ENCODE peak calls at places on chromosomes 12 and 14, in nine cellular contexts. L is GM12891; Q is amygdala; Y is AG08396; G is stimulated activated CD8-positive, alpha-beta memory T cell treated with anti-CD3 and anti-CD28 coated beads, Interleukin-4, amount 100 ng/mL, for 24 hours; M is sciatic nerve; A is MV-4-11; T is naive thymus-derived CD8-positive, alpha-beta T cell; U is germinal center. H is an unnamed sample.

GRCh38 chr12:5094986-5095385 is 51.3 kb downstream of the KCNA5 start:
- DNase-seq in Y (no peak), U (no peak), Q (no peak), A (no peak), M (no peak), G (no peak), L (no peak), T (no peak), H (no peak)

GRCh38 chr14:83816755-83817154 is 1713.2 kb upstream of the FLRT2 start:
- DNase-seq in G (no peak), L (no peak), Y (no peak), T (no peak), A (no peak), M (no peak), U (no peak), Q (no peak), H (no peak)

GRCh38 chr14:103074699-103075341 is 9.2 kb upstream of the LBHD2 start:
- DNase-seq in G (no peak), Y (no peak), T (no peak), Q (no peak), A (no peak), U (no peak), L (no peak), M (peak; percentile 83), H (peak; percentile 69)

GRCh38 chr12:91722072-91722471 is 423.6 kb downstream of the BTG1 start:
- DNase-seq in A (no peak), T (no peak), Q (no peak), G (no peak), M (no peak), U (no peak), L (no peak), Y (no peak), H (no peak)

GRCh38 chr12:16685107-16685506 is 79.1 kb upstream of the LMO3 start:
- DNase-seq in M (no peak), T (no peak), G (no peak), L (no peak), Y (no peak), U (no peak), A (no peak), Q (no peak), H (no peak)

GRCh38 chr12:106045251-106045674 is 93.5 kb downstream of the NUAK1 start:
- DNase-seq in U (no peak), Q (no peak), A (no peak), M (no peak), L (no peak), G (no peak), T (no peak), Y (no peak), H (no peak)

GRCh38 chr14:76109087-76109880 is 42.4 kb upstream of the GPATCH2L start:
- DNase-seq in L (no peak), Y (no peak), U (no peak), A (no peak), T (no peak), M (no peak), Q (no peak), G (no peak), H (no peak)

GRCh38 chr12:113488322-113488721 is 16.7 kb upstream of the LHX5 start:
- DNase-seq in A (no peak), Y (no peak), M (no peak), Q (no peak), U (no peak), T (no peak), G (no peak), L (no peak), H (no peak)

GRCh38 chr14:69879175-69880047 is at the start of gene SMOC1:
- DNase-seq in M (peak; percentile 75), G (peak; percentile 16), Y (no peak), Q (peak; percentile 69), L (peak; percentile 35), U (peak; percentile 40), A (no peak), T (no peak), H (peak; percentile 12)

GRCh38 chr14:34554540-34555250 is 15.2 kb upstream of the EAPP start:
- DNase-seq in T (peak; percentile 32), G (no peak), A (no peak), Y (peak; percentile 26), M (peak; percentile 23), U (no peak), L (no peak), Q (no peak), H (peak; percentile 30)

GRCh38 chr12:913919-914718 is 35.4 kb downstream of the RAD52 start:
- DNase-seq in U (no peak), Q (no peak), L (no peak), G (no peak), A (peak; percentile 48), M (no peak), Y (peak; percentile 54), T (no peak), H (no peak)

GRCh38 chr14:20787025-20787424 is 6.0 kb downstream of the RNASE6 start:
- DNase-seq in U (no peak), T (no peak), M (no peak), L (no peak), A (no peak), Q (no peak), G (no peak), Y (no peak), H (no peak)

GRCh38 chr14:100559455-100559854 is 27.8 kb downstream of the BEGAIN start:
- DNase-seq in U (no peak), M (no peak), Q (no peak), G (no peak), Y (no peak), A (no peak), L (no peak), T (no peak), H (no peak)

GRCh38 chr14:105485720-105486332 is 860 bp upstream of the CRIP1 start:
- DNase-seq in G (no peak), U (no peak), Q (no peak), A (no peak), L (no peak), M (no peak), Y (no peak), T (peak; percentile 57), H (peak; percentile 42)

GRCh38 chr12:70910666-70911065 is 9.9 kb downstream of the PTPRR start:
- DNase-seq in Y (no peak), L (no peak), G (no peak), A (no peak), T (no peak), Q (no peak), U (peak; percentile 6), M (no peak), H (no peak)

GRCh38 chr12:47270782-47271664 is 191.3 kb upstream of the AMIGO2 start:
- DNase-seq in G (no peak), Y (no peak), A (no peak), U (no peak), Q (no peak), L (no peak), M (no peak), T (peak; percentile 31), H (no peak)

GRCh38 chr12:48946206-48946605 is 11.1 kb downstream of the ARF3 start:
- DNase-seq in Y (no peak), L (no peak), Q (no peak), M (no peak), A (no peak), G (no peak), U (no peak), T (no peak), H (no peak)

GRCh38 chr12:119601877-119602536 is 8.4 kb downstream of the TMEM233 start:
- DNase-seq in L (no peak), U (no peak), T (no peak), M (no peak), A (no peak), Q (no peak), Y (no peak), G (no peak), H (no peak)

GRCh38 chr12:121751716-121752351 is 39.3 kb downstream of the TMEM120B start:
- DNase-seq in U (no peak), M (no peak), A (no peak), L (no peak), T (no peak), G (no peak), Y (no peak), Q (no peak), H (no peak)

GRCh38 chr14:65792208-65792905 is 379.8 kb downstream of the FUT8 start:
- DNase-seq in T (no peak), M (no peak), Q (no peak), A (no peak), L (no peak), U (no peak), G (no peak), Y (peak; percentile 23), H (no peak)

GRCh38 chr12:64088431-64089349 is 133.4 kb downstream of the KICS2 start:
- DNase-seq in A (peak; percentile 93), G (no peak), T (no peak), M (no peak), Y (peak; percentile 76), L (no peak), U (peak; percentile 3), Q (peak; percentile 6), H (peak; percentile 50)

GRCh38 chr12:109537136-109537535 is 36.2 kb downstream of the MMAB start:
- DNase-seq in Y (no peak), Q (no peak), U (no peak), A (no peak), M (no peak), L (no peak), G (no peak), T (no peak), H (no peak)

GRCh38 chr14:100850841-100851585 is 25.1 kb downstream of the MEG3 start:
- DNase-seq in G (peak; percentile 74), Q (no peak), U (peak; percentile 71), T (peak; percentile 69), M (peak; percentile 86), A (peak; percentile 32), Y (peak; percentile 42), L (peak; percentile 69), H (peak; percentile 84)

GRCh38 chr14:24300326-24300980 is 803 bp downstream of the NOP9 start:
- DNase-seq in A (no peak), Q (no peak), U (no peak), Y (no peak), M (no peak), T (no peak), L (no peak), G (no peak), H (no peak)

GRCh38 chr12:77995436-77996167 is 164.9 kb downstream of the NAV3 start:
- DNase-seq in G (no peak), T (no peak), Y (peak; percentile 46), A (peak; percentile 29), U (no peak), Q (no peak), L (peak; percentile 5), M (no peak), H (no peak)

GRCh38 chr12:121038861-121039654 is at the start of gene OASL:
- DNase-seq in U (peak; percentile 28), L (peak; percentile 37), G (no peak), Q (no peak), T (peak; percentile 48), M (peak; percentile 59), A (peak; percentile 87), Y (peak; percentile 28), H (no peak)

GRCh38 chr14:71237556-71237955 is 330.3 kb downstream of the PCNX1 start:
- DNase-seq in G (no peak), Q (no peak), M (no peak), U (no peak), L (no peak), Y (no peak), T (no peak), A (no peak), H (no peak)

GRCh38 chr12:89969098-89969497 is 260.5 kb upstream of the ATP2B1 start:
- DNase-seq in Y (no peak), U (no peak), A (no peak), T (no peak), L (no peak), Q (no peak), M (no peak), G (no peak), H (no peak)

GRCh38 chr12:107134558-107134957 is 41.2 kb upstream of the CRY1 start:
- DNase-seq in U (peak; percentile 6), G (peak; percentile 4), Q (no peak), T (peak; percentile 55), M (no peak), A (peak; percentile 39), Y (no peak), L (no peak), H (peak; percentile 32)

GRCh38 chr12:11621797-11622423 is 27.6 kb upstream of the ETV6 start:
- DNase-seq in T (peak; percentile 38), M (no peak), Q (peak; percentile 3), A (peak; percentile 53), Y (no peak), L (no peak), G (no peak), U (no peak), H (no peak)

GRCh38 chr14:94356379-94357056 is 31.9 kb downstream of the SERPINA1 start:
- DNase-seq in U (no peak), Q (no peak), G (no peak), T (no peak), Y (no peak), A (no peak), M (no peak), L (no peak), H (no peak)

H was measured in HAP-1.